ENCODE peak calls at places on chromosome 5, in ten cellular contexts. T, Z, C, G, L, I, M, J, O and D are unnamed samples.

GRCh38 chr5:38330207-38330606 is 71.8 kb downstream of the EGFLAM start:
- DNase-seq in T (no peak), Z (no peak), C (no peak), G (no peak), L (no peak), I (no peak), M (no peak), J (no peak), O (no peak), D (no peak)

GRCh38 chr5:82601085-82601484 is 322.9 kb upstream of the RPS23 start:
- DNase-seq in T (no peak), Z (no peak), C (no peak), G (no peak), L (no peak), I (no peak), M (peak), J (no peak), O (no peak), D (peak)

GRCh38 chr5:79935992-79936643 is 54.9 kb downstream of the MTX3 start:
- DNase-seq in T (peak), Z (no peak), C (no peak), G (no peak), L (no peak), I (no peak), M (no peak), J (no peak), O (peak), D (no peak)

GRCh38 chr5:139232161-139232724 is 34.1 kb upstream of the SIL1 start:
- DNase-seq in T (no peak), Z (peak), C (peak), G (no peak), L (peak), I (no peak), M (no peak), J (no peak), O (no peak), D (peak)

GRCh38 chr5:135072357-135073247 is 38.6 kb upstream of the PITX1 start:
- DNase-seq in T (no peak), Z (no peak), C (peak), G (peak), L (no peak), I (no peak), M (no peak), J (no peak), O (peak), D (peak)

GRCh38 chr5:60379907-60380306 is 320.1 kb downstream of the DEPDC1B start:
- DNase-seq in T (no peak), Z (no peak), C (no peak), G (no peak), L (no peak), I (no peak), M (no peak), J (no peak), O (no peak), D (no peak)

GRCh38 chr5:91121347-91121993 is 261.6 kb downstream of the ARRDC3 start:
- DNase-seq in T (no peak), Z (no peak), C (no peak), G (no peak), L (no peak), I (no peak), M (no peak), J (no peak), O (no peak), D (no peak)

GRCh38 chr5:79173626-79174025 is 62.0 kb downstream of the BHMT start:
- DNase-seq in T (no peak), Z (no peak), C (peak), G (no peak), L (peak), I (no peak), M (peak), J (no peak), O (no peak), D (no peak)

GRCh38 chr5:14185336-14186131 is 42.4 kb downstream of the TRIO start:
- DNase-seq in T (peak), Z (no peak), C (peak), G (no peak), L (no peak), I (no peak), M (no peak), J (no peak), O (no peak), D (no peak)

GRCh38 chr5:125719681-125720676 is 703.2 kb upstream of the GRAMD2B start:
- DNase-seq in T (no peak), Z (peak), C (peak), G (no peak), L (no peak), I (no peak), M (peak), J (peak), O (no peak), D (peak)

GRCh38 chr5:172596638-172597231 is 44.3 kb upstream of the NEURL1B start:
- DNase-seq in T (no peak), Z (no peak), C (no peak), G (no peak), L (no peak), I (no peak), M (no peak), J (no peak), O (no peak), D (no peak)

GRCh38 chr5:55289808-55290207 is 17.7 kb downstream of the DHX29 start:
- DNase-seq in T (no peak), Z (no peak), C (no peak), G (no peak), L (no peak), I (no peak), M (no peak), J (no peak), O (no peak), D (no peak)

GRCh38 chr5:112917453-112918005 is 4.5 kb downstream of the REEP5 start:
- DNase-seq in T (peak), Z (no peak), C (no peak), G (peak), L (no peak), I (no peak), M (peak), J (no peak), O (no peak), D (peak)

GRCh38 chr5:1736889-1737711 is 62.5 kb downstream of the MRPL36 start:
- DNase-seq in T (no peak), Z (no peak), C (no peak), G (no peak), L (no peak), I (peak), M (no peak), J (no peak), O (no peak), D (peak)

GRCh38 chr5:175696139-175696854 is 38.4 kb downstream of the HRH2 start:
- DNase-seq in T (peak), Z (peak), C (peak), G (peak), L (peak), I (peak), M (no peak), J (peak), O (peak), D (peak)

GRCh38 chr5:115829913-115830312 is 11.5 kb downstream of the ATG12 start:
- DNase-seq in T (no peak), Z (no peak), C (no peak), G (no peak), L (no peak), I (no peak), M (no peak), J (no peak), O (no peak), D (no peak)

GRCh38 chr5:96614110-96614691 is 48.0 kb upstream of the CAST start:
- DNase-seq in T (peak), Z (peak), C (peak), G (peak), L (peak), I (no peak), M (peak), J (peak), O (peak), D (peak)

GRCh38 chr5:174378116-174378874 is 332.8 kb downstream of the NSG2 start:
- DNase-seq in T (no peak), Z (no peak), C (no peak), G (no peak), L (no peak), I (no peak), M (no peak), J (no peak), O (no peak), D (no peak)

GRCh38 chr5:139043127-139043905 is 154.9 kb downstream of the SIL1 start:
- DNase-seq in T (peak), Z (no peak), C (no peak), G (no peak), L (no peak), I (no peak), M (no peak), J (no peak), O (no peak), D (no peak)

GRCh38 chr5:21071986-21072385 is 1084.0 kb upstream of the CDH18 start:
- DNase-seq in T (peak), Z (no peak), C (no peak), G (no peak), L (no peak), I (no peak), M (no peak), J (no peak), O (no peak), D (no peak)

GRCh38 chr5:125607018-125607417 is 816.2 kb upstream of the GRAMD2B start:
- DNase-seq in T (peak), Z (no peak), C (no peak), G (no peak), L (no peak), I (no peak), M (no peak), J (no peak), O (no peak), D (no peak)

GRCh38 chr5:6822556-6823343 is 109.5 kb downstream of the TENT4A start:
- DNase-seq in T (no peak), Z (no peak), C (no peak), G (no peak), L (no peak), I (no peak), M (no peak), J (no peak), O (no peak), D (no peak)

GRCh38 chr5:69083412-69083811 is 10.4 kb upstream of the SLC30A5 start:
- DNase-seq in T (peak), Z (no peak), C (peak), G (peak), L (peak), I (no peak), M (peak), J (no peak), O (no peak), D (peak)

GRCh38 chr5:90022711-90023053 is 386.9 kb downstream of the CETN3 start:
- DNase-seq in T (peak), Z (no peak), C (no peak), G (no peak), L (no peak), I (no peak), M (no peak), J (no peak), O (no peak), D (no peak)

GRCh38 chr5:118863345-118863744 is 125.0 kb downstream of the DTWD2 start:
- DNase-seq in T (no peak), Z (no peak), C (no peak), G (no peak), L (no peak), I (no peak), M (no peak), J (no peak), O (no peak), D (no peak)

GRCh38 chr5:180026320-180026719 is 45.2 kb downstream of the RNF130 start:
- DNase-seq in T (peak), Z (no peak), C (no peak), G (no peak), L (no peak), I (no peak), M (peak), J (no peak), O (no peak), D (no peak)

GRCh38 chr5:53041071-53041692 is 52.0 kb downstream of the ITGA2 start:
- DNase-seq in T (peak), Z (no peak), C (no peak), G (no peak), L (no peak), I (peak), M (no peak), J (no peak), O (no peak), D (no peak)

GRCh38 chr5:121949885-121950284 is 11.9 kb upstream of the SRFBP1 start:
- DNase-seq in T (peak), Z (no peak), C (peak), G (peak), L (peak), I (no peak), M (peak), J (no peak), O (no peak), D (peak)

GRCh38 chr5:97276721-97277120 is 93.7 kb upstream of the RIOK2 start:
- DNase-seq in T (no peak), Z (no peak), C (no peak), G (no peak), L (no peak), I (no peak), M (no peak), J (no peak), O (no peak), D (no peak)

GRCh38 chr5:181170237-181170830 is 22.9 kb downstream of the OR2V2 start:
- DNase-seq in T (no peak), Z (no peak), C (no peak), G (peak), L (no peak), I (no peak), M (no peak), J (no peak), O (no peak), D (no peak)